ENCODE peak calls at places on chromosomes 2 and 18, in six cellular contexts. W is GM12878, N is SK-N-SH, B is HepG2, M is K562, Y is HCT116. Q is an unnamed sample.
A peak's percentile ranks its signal among the peaks of the same experiment; 100 is the strongest.

GRCh38 chr2:163453920-163454319 is 281.9 kb downstream of the FIGN start:
- DNase-seq in W (no peak), N (no peak), B (no peak), M (no peak), Y (no peak), Q (no peak)

GRCh38 chr2:204258900-204259299 is 286.4 kb upstream of the PARD3B start:
- DNase-seq in W (no peak), N (no peak), B (no peak), M (no peak), Y (no peak), Q (no peak)

GRCh38 chr2:26561918-26562810 is 79.0 kb downstream of the CIB4 start:
- DNase-seq in W (no peak), N (peak; percentile 99), B (peak; percentile 61), M (peak; percentile 78), Y (peak; percentile 45), Q (no peak)

GRCh38 chr2:190443778-190444481 is 35.8 kb downstream of the MFSD6 start:
- DNase-seq in W (no peak), N (peak; percentile 34), B (no peak), M (no peak), Y (no peak), Q (no peak)

GRCh38 chr2:17830053-17831034 is 14.1 kb downstream of the MSGN1 start:
- DNase-seq in W (no peak), N (peak; percentile 92), B (peak; percentile 87), M (peak; percentile 69), Y (peak; percentile 82), Q (peak; percentile 18)

GRCh38 chr2:143901185-143901842 is 618.6 kb downstream of the ZEB2 start:
- DNase-seq in W (no peak), N (no peak), B (no peak), M (no peak), Y (peak; percentile 51), Q (no peak)

GRCh38 chr2:1572638-1573037 is 159.4 kb downstream of the TPO start:
- DNase-seq in W (no peak), N (no peak), B (no peak), M (no peak), Y (no peak), Q (no peak)

GRCh38 chr2:193382583-193382982 is 1187.8 kb upstream of the TMEFF2 start:
- DNase-seq in W (no peak), N (no peak), B (no peak), M (no peak), Y (no peak), Q (no peak)

GRCh38 chr2:43745457-43745856 is 28.4 kb upstream of the DYNC2LI1 start:
- DNase-seq in W (no peak), N (no peak), B (peak; percentile 76), M (no peak), Y (no peak), Q (no peak)

GRCh38 chr2:30689496-30690125 is 117.6 kb downstream of the CAPN13 start:
- DNase-seq in W (no peak), N (no peak), B (no peak), M (no peak), Y (no peak), Q (no peak)

GRCh38 chr2:230908094-230908594 is 16.9 kb downstream of the GPR55 start:
- DNase-seq in W (no peak), N (no peak), B (no peak), M (no peak), Y (no peak), Q (no peak)

GRCh38 chr2:205959528-205959927 is 126.4 kb downstream of the INO80D start:
- DNase-seq in W (no peak), N (no peak), B (no peak), M (no peak), Y (no peak), Q (no peak)

GRCh38 chr2:67996772-67997527 is 65.9 kb downstream of the C1D start:
- DNase-seq in W (no peak), N (no peak), B (no peak), M (no peak), Y (no peak), Q (no peak)

GRCh38 chr2:23122681-23123080 is 262.3 kb upstream of the KLHL29 start:
- DNase-seq in W (no peak), N (no peak), B (no peak), M (no peak), Y (no peak), Q (no peak)

GRCh38 chr2:166180951-166181812 is 53.4 kb upstream of the SCN1A start:
- DNase-seq in W (no peak), N (peak; percentile 51), B (peak; percentile 79), M (peak; percentile 50), Y (peak; percentile 13), Q (peak; percentile 15)

GRCh38 chr18:67600781-67601180 is 84.3 kb upstream of the DSEL start:
- DNase-seq in W (no peak), N (no peak), B (no peak), M (no peak), Y (no peak), Q (no peak)

GRCh38 chr2:196131384-196131861 is 40.0 kb downstream of the STK17B start:
- DNase-seq in W (peak; percentile 47), N (peak; percentile 7), B (peak; percentile 83), M (peak; percentile 42), Y (peak; percentile 66), Q (peak; percentile 45)

GRCh38 chr2:109487237-109487869 is 126.4 kb downstream of the SEPTIN10 start:
- DNase-seq in W (no peak), N (no peak), B (no peak), M (no peak), Y (no peak), Q (no peak)

GRCh38 chr18:79575891-79576685 is 103.5 kb upstream of the CTDP1 start:
- DNase-seq in W (no peak), N (no peak), B (no peak), M (no peak), Y (no peak), Q (no peak)

GRCh38 chr2:222576390-222577081 is 79.4 kb downstream of the FARSB start:
- DNase-seq in W (no peak), N (no peak), B (no peak), M (no peak), Y (no peak), Q (no peak)

GRCh38 chr2:102801098-102801718 is 39.4 kb downstream of the TMEM182 start:
- DNase-seq in W (no peak), N (no peak), B (no peak), M (peak; percentile 10), Y (peak; percentile 40), Q (no peak)

GRCh38 chr2:116924509-116924908 is 890.0 kb upstream of the DDX18 start:
- DNase-seq in W (no peak), N (no peak), B (no peak), M (no peak), Y (no peak), Q (no peak)

GRCh38 chr2:209431701-209432100 is 7.9 kb downstream of the MAP2 start:
- DNase-seq in W (no peak), N (no peak), B (no peak), M (no peak), Y (no peak), Q (no peak)

GRCh38 chr2:26982102-26982742 is 11.8 kb downstream of the MAPRE3 start:
- DNase-seq in W (no peak), N (peak; percentile 76), B (peak; percentile 78), M (peak; percentile 53), Y (peak; percentile 36), Q (no peak)

GRCh38 chr2:69036926-69037325 is 23.9 kb downstream of the ANTXR1 start:
- DNase-seq in W (no peak), N (no peak), B (no peak), M (no peak), Y (no peak), Q (no peak)

GRCh38 chr2:191811807-191812602 is 34.9 kb downstream of the CAVIN2 start:
- DNase-seq in W (no peak), N (peak; percentile 54), B (peak; percentile 68), M (peak; percentile 31), Y (peak; percentile 53), Q (peak; percentile 60)
- TF ChIP-seq SIN3A in W (no peak), N (no peak), B (no peak), M (no peak), Y (no peak), Q (no peak)

GRCh38 chr2:152278536-152278935 is 56.4 kb upstream of the FMNL2 start:
- DNase-seq in W (no peak), N (no peak), B (no peak), M (no peak), Y (no peak), Q (no peak)

GRCh38 chr2:152284398-152284797 is 50.6 kb upstream of the FMNL2 start:
- DNase-seq in W (no peak), N (no peak), B (no peak), M (no peak), Y (no peak), Q (no peak)

GRCh38 chr2:152283392-152283791 is 51.6 kb upstream of the FMNL2 start:
- DNase-seq in W (no peak), N (no peak), B (no peak), M (no peak), Y (no peak), Q (no peak)
- TF ChIP-seq CTCF in W (no peak), N (no peak), B (no peak), M (no peak), Y (no peak), Q (no peak)

GRCh38 chr2:152335016-152335850 is at the start of gene FMNL2:
- DNase-seq in W (peak; percentile 24), N (peak; percentile 95), B (peak; percentile 88), M (peak; percentile 76), Y (peak; percentile 59), Q (no peak)
- TF ChIP-seq REST in W (no peak), N (no peak), B (no peak), M (no peak), Y (no peak), Q (no peak)

GRCh38 chr18:34959211-34959829 is 81.9 kb upstream of the MAPRE2 start:
- DNase-seq in W (no peak), N (no peak), B (peak; percentile 92), M (no peak), Y (no peak), Q (no peak)
- TF ChIP-seq SIN3A in W (no peak), N (no peak), B (no peak), M (no peak), Y (no peak), Q (no peak)

DNA sequence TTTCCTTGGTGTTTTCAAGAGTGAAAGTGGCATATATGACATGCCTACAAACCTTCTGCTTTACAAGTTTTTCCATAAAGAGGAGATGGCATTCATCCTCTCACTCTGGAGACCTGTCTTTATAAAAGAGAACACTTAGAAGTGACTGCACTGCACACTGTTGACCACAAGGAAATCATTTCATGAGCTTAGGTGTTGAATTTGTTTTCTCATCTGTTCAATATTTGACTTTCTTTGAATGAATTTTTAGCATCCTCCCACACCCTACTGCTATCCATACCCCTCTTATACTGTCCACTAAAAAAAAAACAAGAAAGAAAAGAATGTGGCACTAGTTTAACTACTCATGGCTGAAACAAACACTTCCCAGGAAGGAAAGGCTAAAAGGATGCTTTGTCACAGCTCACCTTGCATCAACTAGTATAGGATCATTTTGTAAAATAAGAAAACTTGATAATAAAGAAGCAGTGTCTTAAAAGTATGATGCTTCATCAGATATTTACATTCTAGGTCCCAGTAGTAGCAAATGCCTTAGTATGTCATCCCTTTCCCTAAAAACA is 83.0 kb downstream of the ACVR1 start:
- DNase-seq in W (no peak), N (no peak), B (no peak), M (no peak), Y (no peak), Q (no peak)
- TF ChIP-seq CTCF in W (no peak), N (peak; percentile 48), B (no peak), M (peak; percentile 2), Y (no peak), Q (no peak)

GRCh38 chr2:33494877-33495641 is 18.6 kb downstream of the RASGRP3 start:
- DNase-seq in W (no peak), N (no peak), B (no peak), M (no peak), Y (no peak), Q (peak; percentile 45)
- TF ChIP-seq REST in W (no peak), N (no peak), B (no peak), M (no peak), Y (no peak), Q (no peak)

Q was measured in Panc1.